ENCODE peak calls at places on chromosomes 6 and 20, in seven cellular contexts. Z is transverse colon, F is Panc1, T is sigmoid colon, B is breast epithelium, G is K562, L is HCT116. W is an unnamed sample. For H3K4me1, the result is how much of the 10 kb centered on the place peaks cover.

GRCh38 chr6:168496932-168497331 is 55.9 kb downstream of the SMOC2 start:
- DNase-seq in F (no peak), L (no peak), Z (no peak), T (no peak), B (no peak), G (no peak), W (no peak)

GRCh38 chr6:16437095-16437494 is 198.7 kb downstream of the GMPR start:
- DNase-seq in Z (no peak), L (no peak), G (no peak), F (no peak), B (no peak), T (no peak), W (no peak)

GRCh38 chr20:11995750-11996567 is 78.3 kb downstream of the BTBD3 start:
- DNase-seq in F (no peak), T (no peak), G (no peak), L (no peak), B (no peak), Z (no peak), W (no peak)

GRCh38 chr6:161274488-161274858 is 612 bp upstream of the AGPAT4 start:
- DNase-seq in B (no peak), F (no peak), G (no peak), T (no peak), L (no peak), Z (no peak), W (no peak)

GRCh38 chr6:106973841-106974336 is 640 bp downstream of the CD24 start:
- DNase-seq in T (no peak), F (no peak), L (no peak), Z (no peak), G (no peak), B (peak), W (peak)

GRCh38 chr20:17682103-17682888 is at the start of gene RRBP1:
- DNase-seq in B (peak), G (peak), L (peak), Z (peak), T (peak), F (peak), W (peak)

GRCh38 chr6:73873081-73873480 is 177.1 kb downstream of the CD109 start:
- DNase-seq in L (no peak), B (no peak), F (no peak), Z (no peak), T (no peak), G (no peak), W (no peak)

GRCh38 chr6:75290558-75290957 is 6.0 kb upstream of the TMEM30A start:
- DNase-seq in B (no peak), G (no peak), T (no peak), Z (no peak), L (no peak), F (no peak), W (no peak)

GRCh38 chr20:25129428-25129827 is 47.5 kb upstream of the VSX1 start:
- DNase-seq in G (no peak), B (no peak), F (no peak), T (no peak), L (no peak), Z (no peak), W (no peak)

GRCh38 chr6:160667854-160668481 is 3.9 kb upstream of the LPA start:
- DNase-seq in F (peak), B (no peak), G (peak), Z (no peak), T (no peak), L (peak), W (peak)

GRCh38 chr6:123994891-123995635 is 191.4 kb downstream of the NKAIN2 start:
- DNase-seq in Z (no peak), L (no peak), G (no peak), T (no peak), B (no peak), F (no peak), W (no peak)

GRCh38 chr6:56902551-56903464 is 52.1 kb upstream of the BEND6 start:
- DNase-seq in Z (no peak), B (no peak), F (no peak), G (peak), T (no peak), L (no peak), W (no peak)

GRCh38 chr20:59537991-59538390 is 66.3 kb upstream of the PHACTR3 start:
- DNase-seq in G (no peak), B (no peak), L (no peak), F (no peak), T (no peak), Z (no peak), W (no peak)
- H3K4me3 ChIP-seq in G (no peak), B (no peak), L (no peak), F (no peak), T (no peak), Z (no peak), W (no peak)

DNA sequence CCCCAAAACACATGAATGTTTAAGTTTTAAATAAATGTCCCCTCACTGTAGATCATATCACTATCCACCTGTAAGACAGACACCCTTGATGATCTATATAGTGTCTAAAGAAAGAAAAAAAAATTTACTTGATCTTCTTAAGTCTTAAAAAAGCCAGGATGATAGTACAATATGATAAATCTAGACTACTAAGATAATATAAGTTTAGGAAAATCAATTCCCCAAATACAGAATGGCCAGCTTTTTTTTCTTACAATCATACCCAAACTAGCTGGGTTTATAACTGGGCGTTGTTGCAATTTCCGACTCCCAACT is 14.4 kb downstream of the ZNF217 start:
- DNase-seq in L (no peak), G (no peak), Z (no peak), B (no peak), F (no peak), T (no peak), W (no peak)
- H3K4me1 ChIP-seq in L (under half), G (under half), Z (half or more), B (under half), F (half or more), T (under half), W (under half)

DNA sequence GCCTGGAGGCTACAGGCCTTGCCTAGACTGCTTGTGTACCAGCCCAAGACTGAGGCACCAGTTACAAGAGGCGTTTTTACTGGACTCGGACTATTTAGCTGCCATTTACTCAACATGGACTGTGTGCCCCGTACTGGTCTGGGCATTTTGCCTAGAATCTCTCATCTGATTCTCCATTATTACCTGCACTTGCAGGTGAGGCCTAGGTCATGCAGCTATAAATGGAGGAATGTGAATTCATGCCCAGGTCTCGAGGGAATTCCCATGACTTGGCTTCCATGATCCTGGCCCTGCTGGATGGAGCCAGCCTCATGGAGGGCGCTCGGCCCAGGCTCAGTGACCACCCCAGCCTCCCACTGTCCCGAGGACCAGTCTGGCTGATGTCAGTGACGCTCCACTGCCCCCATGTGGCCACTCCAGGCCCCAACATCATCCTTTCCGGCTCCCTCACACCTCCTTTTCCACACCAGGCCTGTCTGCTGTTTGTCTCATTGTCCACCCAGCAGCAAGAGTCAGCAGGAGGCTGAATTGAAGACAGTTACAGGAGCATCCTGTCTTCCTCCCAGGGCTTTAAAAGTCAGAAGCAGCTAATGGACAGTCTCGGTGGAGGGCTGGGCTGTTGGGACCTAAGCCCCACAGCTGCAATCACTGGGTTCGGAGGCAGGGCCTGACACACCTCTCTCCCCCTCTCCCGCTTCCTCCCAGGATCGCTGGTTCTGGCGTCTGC is 8.7 kb downstream of the MMP24OS start:
- DNase-seq in G (peak), B (peak), Z (peak), F (no peak), T (no peak), L (no peak), W (peak)
- TF ChIP-seq POLR2AphosphoS5 in G (no peak), B (no peak), Z (no peak), F (no peak), T (no peak), L (no peak), W (peak)

DNA sequence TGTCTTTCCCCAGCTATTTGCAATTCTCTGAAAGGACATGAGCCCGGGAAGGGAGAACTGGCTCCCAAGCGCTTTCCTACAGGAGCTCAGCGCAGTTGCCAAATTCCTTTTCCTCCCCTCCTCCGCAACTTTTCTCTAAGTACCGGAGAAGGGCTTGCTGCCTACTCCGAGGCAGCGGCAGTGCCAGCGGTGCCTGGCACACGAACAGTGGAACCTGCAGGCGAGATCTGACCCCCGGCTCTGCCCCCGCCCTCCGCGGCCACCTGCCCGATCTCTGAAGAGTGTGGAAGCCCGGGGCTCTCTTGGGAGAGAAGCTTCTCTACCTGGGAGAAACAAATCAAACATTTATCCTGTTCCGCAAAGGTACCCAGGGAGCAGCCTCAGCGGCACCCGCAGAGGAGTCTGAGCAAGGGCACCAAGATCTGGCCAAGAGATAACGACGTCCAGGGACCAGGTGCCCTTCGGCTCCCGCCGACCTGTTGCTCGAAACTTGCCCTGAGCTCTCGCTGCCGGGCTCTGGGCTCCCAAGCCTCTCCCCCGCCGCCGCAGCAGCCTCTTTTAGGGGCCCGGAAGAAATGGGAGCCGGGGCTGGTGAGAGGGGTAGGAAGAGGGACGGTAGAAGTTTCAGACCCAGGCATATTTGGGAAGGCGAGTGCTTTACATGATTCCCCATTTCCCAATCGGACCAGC is 2.1 kb downstream of the CBLN4 start:
- DNase-seq in T (no peak), F (no peak), G (no peak), B (no peak), Z (no peak), L (no peak), W (no peak)
- H3K4me3 ChIP-seq in T (no peak), F (no peak), G (no peak), B (no peak), Z (no peak), L (no peak), W (no peak)

GRCh38 chr6:113901482-113901881 is 44.3 kb downstream of the MARCKS start:
- DNase-seq in L (no peak), G (no peak), Z (peak), T (no peak), B (no peak), F (no peak), W (no peak)
- H3K4me1 ChIP-seq in L (under half), G (under half), Z (under half), T (under half), B (under half), F (under half), W (under half)

DNA sequence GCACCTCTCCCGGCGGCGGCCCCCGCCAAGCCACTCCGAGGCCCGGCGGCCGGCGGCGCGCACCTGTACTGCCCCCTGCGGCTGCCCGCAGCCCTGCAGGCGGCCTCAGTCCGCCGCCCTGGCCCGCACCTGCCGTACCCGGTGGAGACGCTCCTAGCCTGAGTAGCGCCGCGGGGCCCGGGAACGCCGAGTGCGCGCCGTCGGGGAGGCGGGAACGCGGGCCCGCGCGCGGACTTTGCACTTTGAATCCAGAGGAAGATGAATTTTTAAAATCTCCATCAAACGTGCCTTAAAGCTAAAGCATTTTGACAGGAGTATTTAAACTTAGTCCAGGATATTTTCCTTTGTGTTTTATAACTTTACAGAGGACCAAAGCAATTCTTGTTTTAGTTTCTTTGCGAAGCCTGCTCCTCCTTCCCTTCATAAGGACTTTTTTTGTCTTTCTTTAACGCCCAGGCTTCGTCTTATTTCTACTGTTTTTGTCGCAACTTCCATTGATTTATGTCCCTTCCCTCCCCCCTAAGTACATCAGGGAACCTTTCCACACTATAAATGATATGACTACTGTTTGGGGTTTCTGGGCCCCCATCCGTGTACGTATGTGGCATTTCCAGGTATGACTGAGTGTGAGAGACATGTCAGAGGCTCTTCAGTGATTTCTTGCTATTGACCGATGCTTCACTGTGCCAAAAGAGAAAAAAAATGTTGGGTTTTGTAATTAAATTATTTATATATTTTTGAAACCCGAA is 2.0 kb downstream of the FOXQ1 start:
- DNase-seq in B (no peak), F (no peak), G (no peak), T (no peak), Z (peak), L (peak), W (peak)
- TF ChIP-seq POLR2AphosphoS5 in B (no peak), F (peak), G (no peak), T (no peak), Z (no peak), L (no peak), W (no peak)

GRCh38 chr20:46135856-46136633 is 17.9 kb downstream of the CD40 start:
- DNase-seq in F (no peak), G (no peak), L (no peak), T (no peak), B (no peak), Z (no peak), W (no peak)
- H3K4me3 ChIP-seq in F (no peak), G (no peak), L (no peak), T (no peak), B (no peak), Z (no peak), W (no peak)

GRCh38 chr6:144918073-144918472 is 632.9 kb downstream of the UTRN start:
- DNase-seq in B (no peak), T (no peak), F (no peak), L (no peak), Z (no peak), G (no peak), W (no peak)
- H3K4me1 ChIP-seq in B (under half), T (under half), F (under half), L (under half), Z (under half), G (under half), W (under half)

GRCh38 chr6:141641951-141642350 is 490.8 kb upstream of the GJE1 start:
- DNase-seq in Z (no peak), B (no peak), F (no peak), T (no peak), L (no peak), G (no peak), W (no peak)
- TF ChIP-seq POLR2AphosphoS5 in Z (no peak), B (no peak), F (no peak), T (no peak), L (no peak), G (no peak), W (no peak)

W was measured in prostate gland.